ENCODE peak calls at places on chromosomes 6 and 20, in six cellular contexts. U is cerebellar cortex; Q is activated CD8-positive, alpha-beta memory T cell treated with anti-CD3 and anti-CD28 coated beads for 48 hours; M is lung; K is ELR; Y is SK-MEL-5. G is an unnamed sample.
A peak's percentile ranks its signal among the peaks of the same experiment; 100 is the strongest.

GRCh38 chr6:127146935-127147334 is 28.5 kb downstream of the RSPO3 start:
- DNase-seq in U (no peak), Q (no peak), M (no peak), K (peak; percentile 82), Y (no peak), G (peak; percentile 28)

GRCh38 chr6:163648868-163649267 is 234.3 kb downstream of the QKI start:
- DNase-seq in U (no peak), Q (no peak), M (no peak), K (no peak), Y (no peak), G (no peak)

GRCh38 chr6:136173519-136174507 is 76.3 kb downstream of the MTFR2 start:
- DNase-seq in U (no peak), Q (no peak), M (peak; percentile 39), K (no peak), Y (peak; percentile 69), G (peak; percentile 31)

GRCh38 chr6:47044418-47044817 is 2.3 kb upstream of the ADGRF1 start:
- DNase-seq in U (no peak), Q (no peak), M (no peak), K (peak; percentile 95), Y (no peak), G (no peak)

GRCh38 chr6:27753668-27754407 is 158.4 kb downstream of the OR2B2 start:
- DNase-seq in U (peak; percentile 92), Q (no peak), M (peak; percentile 73), K (peak; percentile 95), Y (peak; percentile 95), G (peak; percentile 97)

GRCh38 chr6:150008588-150008987 is 16.7 kb downstream of the RAET1L start:
- DNase-seq in U (no peak), Q (no peak), M (no peak), K (peak; percentile 72), Y (no peak), G (no peak)

GRCh38 chr20:17849901-17850673 is 118.5 kb downstream of the SNX5 start:
- DNase-seq in U (peak; percentile 86), Q (no peak), M (peak; percentile 50), K (peak; percentile 99), Y (no peak), G (no peak)

GRCh38 chr6:137661601-137662000 is 167.4 kb upstream of the OLIG3 start:
- DNase-seq in U (no peak), Q (no peak), M (no peak), K (peak; percentile 35), Y (peak; percentile 56), G (peak; percentile 16)

GRCh38 chr6:36906539-36906938 is 20.8 kb downstream of the C6orf89 start:
- DNase-seq in U (peak; percentile 86), Q (no peak), M (peak; percentile 83), K (no peak), Y (no peak), G (no peak)

GRCh38 chr20:3010985-3011723 is 32.3 kb upstream of the GNRH2 start:
- DNase-seq in U (no peak), Q (no peak), M (no peak), K (peak; percentile 59), Y (no peak), G (no peak)

GRCh38 chr6:16420715-16421461 is 182.5 kb downstream of the GMPR start:
- DNase-seq in U (no peak), Q (no peak), M (no peak), K (peak; percentile 49), Y (no peak), G (peak; percentile 54)

GRCh38 chr20:9301129-9302072 is 213.0 kb upstream of the LAMP5 start:
- DNase-seq in U (peak; percentile 31), Q (no peak), M (no peak), K (peak; percentile 19), Y (peak; percentile 98), G (peak; percentile 66)

GRCh38 chr20:61948586-61949362 is 116.9 kb downstream of the TAF4 start:
- DNase-seq in U (no peak), Q (no peak), M (no peak), K (no peak), Y (no peak), G (no peak)

GRCh38 chr6:15242937-15243614 is 2.8 kb upstream of the JARID2 start:
- DNase-seq in U (peak; percentile 3), Q (no peak), M (no peak), K (no peak), Y (peak; percentile 70), G (no peak)

GRCh38 chr20:5513975-5514516 is 197.3 kb upstream of the PROKR2 start:
- DNase-seq in U (no peak), Q (no peak), M (no peak), K (peak; percentile 85), Y (no peak), G (no peak)

GRCh38 chr20:23658989-23659609 is 21.3 kb upstream of the CST3 start:
- DNase-seq in U (no peak), Q (no peak), M (no peak), K (no peak), Y (no peak), G (no peak)

GRCh38 chr20:11799131-11799800 is 118.4 kb upstream of the BTBD3 start:
- DNase-seq in U (no peak), Q (no peak), M (no peak), K (no peak), Y (no peak), G (no peak)

GRCh38 chr20:28562510-28562898 is 2695.0 kb upstream of the DEFB115 start:
- DNase-seq in U (no peak), Q (no peak), M (no peak), K (peak; percentile 76), Y (no peak), G (no peak)

GRCh38 chr6:130771741-130772140 is 55.5 kb upstream of the SMLR1 start:
- DNase-seq in U (no peak), Q (no peak), M (no peak), K (no peak), Y (no peak), G (no peak)

GRCh38 chr20:62424249-62425109 is 2.9 kb downstream of the RBBP8NL start:
- DNase-seq in U (no peak), Q (no peak), M (no peak), K (no peak), Y (no peak), G (no peak)

GRCh38 chr6:14348389-14348788 is 230.8 kb downstream of the CD83 start:
- DNase-seq in U (no peak), Q (no peak), M (no peak), K (no peak), Y (no peak), G (no peak)

GRCh38 chr6:27617700-27618689 is 145.1 kb upstream of the ZNF184 start:
- DNase-seq in U (peak; percentile 61), Q (no peak), M (no peak), K (peak; percentile 72), Y (peak; percentile 97), G (peak; percentile 70)

GRCh38 chr6:94251878-94252277 is 832.5 kb upstream of the EPHA7 start:
- DNase-seq in U (no peak), Q (no peak), M (no peak), K (no peak), Y (no peak), G (no peak)

G was measured in A673.